ENCODE peak calls at places on chromosomes 11 and 22, in six cellular contexts. One of them, this sample, is unnamed.
A peak's percentile ranks its signal among the peaks of the same experiment; 100 is the strongest.

GRCh38 chr22:41915035-41915782 is at the start of gene SHISA8:
- DNase-seq in H9: no peak
- DNase-seq in PC-9: no peak
- DNase-seq in HCT116: no peak
- DNase-seq in A549: no peak
- DNase-seq in PC-3: peak; percentile 43
- DNase-seq in this sample: no peak

GRCh38 chr11:87851234-87851633 is 324.0 kb downstream of the RAB38 start:
- DNase-seq in H9: no peak
- DNase-seq in PC-9: no peak
- DNase-seq in HCT116: no peak
- DNase-seq in A549: peak; percentile 3
- DNase-seq in PC-3: peak; percentile 86
- DNase-seq in this sample: no peak

GRCh38 chr11:8025123-8025522 is 38.0 kb downstream of the EIF3F start:
- DNase-seq in H9: peak; percentile 5
- DNase-seq in PC-9: no peak
- DNase-seq in HCT116: no peak
- DNase-seq in A549: no peak
- DNase-seq in PC-3: no peak
- DNase-seq in this sample: no peak

GRCh38 chr11:2390871-2391662 is 9.5 kb upstream of the TSSC4 start:
- DNase-seq in H9: peak; percentile 68
- DNase-seq in PC-9: no peak
- DNase-seq in HCT116: no peak
- DNase-seq in A549: peak; percentile 44
- DNase-seq in PC-3: peak; percentile 34
- DNase-seq in this sample: no peak

GRCh38 chr11:59680287-59681154 is 11.7 kb upstream of the PATL1 start:
- DNase-seq in H9: peak; percentile 84
- DNase-seq in PC-9: peak; percentile 70
- DNase-seq in HCT116: peak; percentile 77
- DNase-seq in A549: peak; percentile 89
- DNase-seq in PC-3: peak; percentile 87
- DNase-seq in this sample: peak; percentile 31

GRCh38 chr11:66465371-66466224 is 1.1 kb upstream of the PELI3 start:
- DNase-seq in H9: no peak
- DNase-seq in PC-9: no peak
- DNase-seq in HCT116: no peak
- DNase-seq in A549: no peak
- DNase-seq in PC-3: no peak
- DNase-seq in this sample: no peak

GRCh38 chr11:64016512-64016911 is 19.2 kb upstream of the FLRT1 start:
- DNase-seq in H9: no peak
- DNase-seq in PC-9: no peak
- DNase-seq in HCT116: no peak
- DNase-seq in A549: no peak
- DNase-seq in PC-3: no peak
- DNase-seq in this sample: no peak

GRCh38 chr22:38879102-38879729 is 7.2 kb upstream of the CBX6 start:
- DNase-seq in H9: no peak
- DNase-seq in PC-9: no peak
- DNase-seq in HCT116: no peak
- DNase-seq in A549: no peak
- DNase-seq in PC-3: no peak
- DNase-seq in this sample: no peak

GRCh38 chr11:18765554-18765953 is 26.0 kb downstream of the PTPN5 start:
- DNase-seq in H9: no peak
- DNase-seq in PC-9: no peak
- DNase-seq in HCT116: no peak
- DNase-seq in A549: no peak
- DNase-seq in PC-3: no peak
- DNase-seq in this sample: no peak

GRCh38 chr11:61898247-61898582 is 6.9 kb upstream of the FADS3 start:
- DNase-seq in H9: no peak
- DNase-seq in PC-9: no peak
- DNase-seq in HCT116: no peak
- DNase-seq in A549: no peak
- DNase-seq in PC-3: no peak
- DNase-seq in this sample: no peak
- H3K27ac ChIP-seq in H9: no peak overlapping the region
- H3K27ac ChIP-seq in PC-9: no peak overlapping the region
- H3K27ac ChIP-seq in HCT116: no peak overlapping the region
- H3K27ac ChIP-seq in A549: peak overlapping the region; percentile 82
- H3K27ac ChIP-seq in PC-3: no peak overlapping the region
- H3K27ac ChIP-seq in this sample: no peak overlapping the region

GRCh38 chr11:61854966-61855714 is 27.0 kb downstream of the FADS2 start:
- DNase-seq in H9: no peak
- DNase-seq in PC-9: no peak
- DNase-seq in HCT116: no peak
- DNase-seq in A549: no peak
- DNase-seq in PC-3: no peak
- DNase-seq in this sample: no peak
- H3K27ac ChIP-seq in H9: no peak overlapping the region
- H3K27ac ChIP-seq in PC-9: no peak overlapping the region
- H3K27ac ChIP-seq in HCT116: no peak overlapping the region
- H3K27ac ChIP-seq in A549: no peak overlapping the region
- H3K27ac ChIP-seq in PC-3: no peak overlapping the region
- H3K27ac ChIP-seq in this sample: no peak overlapping the region

GRCh38 chr11:12329169-12329568 is 48.2 kb upstream of the PARVA start:
- DNase-seq in H9: no peak
- DNase-seq in PC-9: no peak
- DNase-seq in HCT116: no peak
- DNase-seq in A549: no peak
- DNase-seq in PC-3: no peak
- DNase-seq in this sample: no peak
- H3K27ac ChIP-seq in H9: no peak overlapping the region
- H3K27ac ChIP-seq in PC-9: no peak overlapping the region
- H3K27ac ChIP-seq in HCT116: no peak overlapping the region
- H3K27ac ChIP-seq in A549: no peak overlapping the region
- H3K27ac ChIP-seq in PC-3: no peak overlapping the region
- H3K27ac ChIP-seq in this sample: no peak overlapping the region

GRCh38 chr22:37618674-37619073 is 10.0 kb downstream of the GGA1 start:
- DNase-seq in H9: no peak
- DNase-seq in PC-9: no peak
- DNase-seq in HCT116: no peak
- DNase-seq in A549: no peak
- DNase-seq in PC-3: no peak
- DNase-seq in this sample: no peak
- H3K27ac ChIP-seq in H9: no peak overlapping the region
- H3K27ac ChIP-seq in PC-9: no peak overlapping the region
- H3K27ac ChIP-seq in HCT116: no peak overlapping the region
- H3K27ac ChIP-seq in A549: no peak overlapping the region
- H3K27ac ChIP-seq in PC-3: no peak overlapping the region
- H3K27ac ChIP-seq in this sample: no peak overlapping the region

GRCh38 chr11:70103256-70103975 is 25.3 kb downstream of the ANO1 start:
- DNase-seq in H9: no peak
- DNase-seq in PC-9: no peak
- DNase-seq in HCT116: no peak
- DNase-seq in A549: no peak
- DNase-seq in PC-3: no peak
- DNase-seq in this sample: no peak
- H3K27ac ChIP-seq in H9: no peak overlapping the region
- H3K27ac ChIP-seq in PC-9: no peak overlapping the region
- H3K27ac ChIP-seq in HCT116: no peak overlapping the region
- H3K27ac ChIP-seq in A549: no peak overlapping the region
- H3K27ac ChIP-seq in PC-3: no peak overlapping the region
- H3K27ac ChIP-seq in this sample: no peak overlapping the region

GRCh38 chr11:46916251-46916650 is 2.1 kb downstream of the LRP4 start:
- DNase-seq in H9: no peak
- DNase-seq in PC-9: no peak
- DNase-seq in HCT116: no peak
- DNase-seq in A549: no peak
- DNase-seq in PC-3: no peak
- DNase-seq in this sample: no peak
- H3K27ac ChIP-seq in H9: no peak overlapping the region
- H3K27ac ChIP-seq in PC-9: no peak overlapping the region
- H3K27ac ChIP-seq in HCT116: no peak overlapping the region
- H3K27ac ChIP-seq in A549: peak overlapping the region; percentile 85
- H3K27ac ChIP-seq in PC-3: no peak overlapping the region
- H3K27ac ChIP-seq in this sample: peak overlapping the region; percentile 35

DNA sequence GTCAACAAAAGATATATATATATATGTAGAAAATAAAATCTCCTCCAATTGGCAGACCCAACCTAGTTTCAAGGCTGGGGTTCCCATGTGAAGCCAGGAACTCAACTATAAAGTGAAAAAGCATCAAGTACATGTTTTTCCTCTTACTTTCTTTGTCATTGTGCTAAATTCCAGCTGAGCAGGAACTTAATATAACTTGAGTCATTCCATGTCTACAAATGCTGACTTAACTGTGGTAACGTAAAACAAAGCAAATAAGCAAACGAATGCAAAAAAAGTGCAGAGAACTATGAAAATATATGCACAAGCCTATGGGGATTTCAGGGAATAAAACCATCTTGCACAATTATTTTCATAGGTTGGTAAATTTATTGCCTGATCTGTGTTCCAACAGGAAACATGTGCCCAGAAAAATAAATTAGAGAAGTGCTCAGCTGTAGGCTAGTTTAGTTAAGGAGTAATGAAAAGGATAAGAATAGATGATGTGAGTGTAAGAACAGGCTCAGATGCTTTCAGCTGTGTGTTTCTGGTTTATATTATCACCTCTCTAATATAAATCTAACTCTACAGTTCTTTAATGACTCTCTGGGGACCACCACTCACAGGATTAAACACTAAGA is 1169.3 kb downstream of the LRRC4C start:
- DNase-seq in H9: no peak
- DNase-seq in PC-9: no peak
- DNase-seq in HCT116: no peak
- DNase-seq in A549: no peak
- DNase-seq in PC-3: peak; percentile 37
- DNase-seq in this sample: no peak
- H3K27ac ChIP-seq in H9: no peak overlapping the region
- H3K27ac ChIP-seq in PC-9: no peak overlapping the region
- H3K27ac ChIP-seq in HCT116: no peak overlapping the region
- H3K27ac ChIP-seq in A549: no peak overlapping the region
- H3K27ac ChIP-seq in PC-3: no peak overlapping the region
- H3K27ac ChIP-seq in this sample: no peak overlapping the region

GRCh38 chr22:22558071-22558971 is 744 bp downstream of the PRAME start:
- DNase-seq in H9: no peak
- DNase-seq in PC-9: no peak
- DNase-seq in HCT116: no peak
- DNase-seq in A549: peak; percentile 59
- DNase-seq in PC-3: no peak
- DNase-seq in this sample: no peak

GRCh38 chr22:22556578-22556977 is 2.5 kb downstream of the PRAME start:
- DNase-seq in H9: no peak
- DNase-seq in PC-9: no peak
- DNase-seq in HCT116: no peak
- DNase-seq in A549: no peak
- DNase-seq in PC-3: no peak
- DNase-seq in this sample: no peak

GRCh38 chr22:22555596-22555995 is 3.5 kb downstream of the PRAME start:
- DNase-seq in H9: no peak
- DNase-seq in PC-9: no peak
- DNase-seq in HCT116: no peak
- DNase-seq in A549: no peak
- DNase-seq in PC-3: no peak
- DNase-seq in this sample: no peak

GRCh38 chr22:22558972-22559603 is at the start of gene PRAME:
- DNase-seq in H9: peak; percentile 86
- DNase-seq in PC-9: no peak
- DNase-seq in HCT116: peak; percentile 80
- DNase-seq in A549: peak; percentile 93
- DNase-seq in PC-3: peak; percentile 80
- DNase-seq in this sample: no peak

DNA sequence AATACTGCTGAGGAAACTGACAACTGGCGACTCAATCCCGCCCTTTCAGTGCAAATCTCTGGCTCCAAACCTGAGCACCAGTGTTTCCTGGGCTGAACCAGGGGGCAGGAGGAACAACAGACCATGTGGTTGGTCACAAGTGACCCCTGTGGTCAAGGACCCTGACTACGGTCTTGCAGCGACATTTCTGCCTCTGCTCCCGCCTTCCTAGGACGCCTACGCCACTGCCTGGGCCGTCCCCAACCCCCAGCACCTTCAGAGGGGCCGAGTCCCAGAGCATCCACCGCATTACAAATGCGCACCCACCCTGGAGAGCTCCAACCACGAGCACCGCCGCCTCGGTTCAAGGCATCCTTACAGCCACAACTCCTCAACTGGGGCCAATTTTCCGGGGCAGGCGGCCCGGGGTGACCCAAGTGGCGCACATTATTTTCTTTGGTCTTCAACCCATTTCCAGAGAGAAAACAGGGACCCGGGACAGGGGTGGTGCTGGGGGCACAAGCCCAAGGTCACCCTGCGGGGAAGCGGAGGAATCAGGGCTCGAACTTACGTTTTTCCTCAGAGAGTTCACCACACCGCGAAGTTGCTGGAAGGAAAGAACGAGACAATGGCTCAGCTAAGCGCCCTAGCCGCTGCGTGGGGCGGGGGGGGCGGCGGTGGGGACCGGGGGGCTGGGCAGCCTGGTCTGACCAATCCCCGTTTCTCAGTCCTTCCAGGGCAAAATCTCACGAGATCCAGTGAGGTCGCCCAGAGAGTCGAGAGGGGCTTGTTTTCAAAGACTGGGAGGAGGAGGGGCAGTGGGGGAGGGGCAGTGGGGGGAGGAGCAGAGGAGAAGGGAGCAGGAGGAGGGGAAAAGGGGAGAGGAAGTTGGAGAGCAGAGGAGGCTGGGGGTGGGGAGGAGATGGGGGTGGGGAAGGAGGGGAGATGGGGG is 1.8 kb downstream of the PRAME start:
- DNase-seq in H9: no peak
- DNase-seq in PC-9: no peak
- DNase-seq in HCT116: no peak
- DNase-seq in A549: peak; percentile 81
- DNase-seq in PC-3: no peak
- DNase-seq in this sample: no peak
- H3K27ac ChIP-seq in H9: no peak overlapping the region
- H3K27ac ChIP-seq in PC-9: no peak overlapping the region
- H3K27ac ChIP-seq in HCT116: no peak overlapping the region
- H3K27ac ChIP-seq in A549: peak overlapping the region; percentile 96
- H3K27ac ChIP-seq in PC-3: no peak overlapping the region
- H3K27ac ChIP-seq in this sample: no peak overlapping the region

GRCh38 chr22:36315325-36315724 is 62.4 kb downstream of the APOL1 start:
- DNase-seq in H9: no peak
- DNase-seq in PC-9: no peak
- DNase-seq in HCT116: no peak
- DNase-seq in A549: no peak
- DNase-seq in PC-3: no peak
- DNase-seq in this sample: no peak

GRCh38 chr22:36319595-36320497 is 66.9 kb downstream of the APOL1 start:
- DNase-seq in H9: no peak
- DNase-seq in PC-9: no peak
- DNase-seq in HCT116: no peak
- DNase-seq in A549: no peak
- DNase-seq in PC-3: no peak
- DNase-seq in this sample: no peak

GRCh38 chr22:36318442-36318841 is 65.5 kb downstream of the APOL1 start:
- DNase-seq in H9: no peak
- DNase-seq in PC-9: no peak
- DNase-seq in HCT116: no peak
- DNase-seq in A549: no peak
- DNase-seq in PC-3: no peak
- DNase-seq in this sample: no peak

GRCh38 chr22:36316419-36316818 is 63.5 kb downstream of the APOL1 start:
- DNase-seq in H9: no peak
- DNase-seq in PC-9: no peak
- DNase-seq in HCT116: no peak
- DNase-seq in A549: no peak
- DNase-seq in PC-3: no peak
- DNase-seq in this sample: no peak

GRCh38 chr22:36317658-36318271 is 64.8 kb downstream of the APOL1 start:
- DNase-seq in H9: no peak
- DNase-seq in PC-9: no peak
- DNase-seq in HCT116: no peak
- DNase-seq in A549: no peak
- DNase-seq in PC-3: no peak
- DNase-seq in this sample: no peak
- H3K27ac ChIP-seq in H9: no peak overlapping the region
- H3K27ac ChIP-seq in PC-9: no peak overlapping the region
- H3K27ac ChIP-seq in HCT116: no peak overlapping the region
- H3K27ac ChIP-seq in A549: no peak overlapping the region
- H3K27ac ChIP-seq in PC-3: no peak overlapping the region
- H3K27ac ChIP-seq in this sample: peak overlapping the region; percentile 99